ENCODE peak calls at places on chromosomes 11 and 22, in five cellular contexts. H is fibroblast of the conjunctiva; N is right lobe of liver; T is activated CD4-positive, alpha-beta memory T cell treated with anti-CD3 and anti-CD28 coated beads for 36 hours; P is fibroblast of gingiva. E is an unnamed sample.

GRCh38 chr11:96275807-96276594 is 67.0 kb downstream of the MAML2 start:
- DNase-seq in P (no peak), T (no peak), N (no peak), H (no peak), E (no peak)

GRCh38 chr11:22787565-22788162 is 41.9 kb downstream of the SVIP start:
- DNase-seq in T (peak), P (peak), H (peak), N (no peak), E (peak)

GRCh38 chr11:35009191-35009940 is 92.9 kb downstream of the PDHX start:
- DNase-seq in P (peak), H (no peak), T (no peak), N (no peak), E (peak)

GRCh38 chr11:60938500-60938899 is 13.5 kb downstream of the SLC15A3 start:
- DNase-seq in H (no peak), N (no peak), T (no peak), P (no peak), E (no peak)

GRCh38 chr22:44719586-44720368 is 17.8 kb downstream of the PRR5 start:
- DNase-seq in P (no peak), T (no peak), N (peak), H (no peak), E (no peak)

GRCh38 chr22:22030493-22031182 is 48.1 kb upstream of the TOP3B start:
- DNase-seq in H (no peak), T (no peak), P (no peak), N (no peak), E (no peak)

GRCh38 chr22:30636226-30637077 is 871 bp downstream of the SLC35E4 start:
- DNase-seq in T (peak), P (peak), H (no peak), N (peak), E (no peak)

GRCh38 chr22:48261706-48262105 is 1499.3 kb downstream of the TBC1D22A start:
- DNase-seq in T (no peak), P (no peak), N (no peak), H (no peak), E (no peak)

GRCh38 chr11:5151713-5152153 is 2.8 kb downstream of the OR52A1 start:
- DNase-seq in T (no peak), H (no peak), P (no peak), N (no peak), E (no peak)

E was measured in A172.